ENCODE peak calls at places on chromosome 7, in six cellular contexts. F is left ventricle myocardium superior; S is activated CD4-positive, CD25-positive, alpha-beta regulatory T cell; N is H9; Q is A549; A is NCI-H460. T is an unnamed sample.

GRCh38 chr7:143882020-143882610 is 19.9 kb downstream of the TCAF1 start:
- DNase-seq in F (peak; percentile 84), S (no peak), N (peak; percentile 56), Q (no peak), A (no peak), T (peak; percentile 91)

GRCh38 chr7:156768698-156769472 is 124.1 kb downstream of the LMBR1 start:
- DNase-seq in F (no peak), S (no peak), N (no peak), Q (no peak), A (no peak), T (no peak)

GRCh38 chr7:133652547-133652946 is 399.7 kb downstream of the EXOC4 start:
- DNase-seq in F (no peak), S (no peak), N (no peak), Q (no peak), A (no peak), T (no peak)

GRCh38 chr7:111835066-111835465 is 272.8 kb upstream of the IMMP2L start:
- DNase-seq in F (no peak), S (no peak), N (no peak), Q (no peak), A (no peak), T (no peak)

GRCh38 chr7:50475340-50475739 is 25.2 kb upstream of the FIGNL1 start:
- DNase-seq in F (no peak), S (no peak), N (no peak), Q (no peak), A (no peak), T (peak; percentile 79)

GRCh38 chr7:74187915-74188675 is 13.9 kb downstream of the EIF4H start:
- DNase-seq in F (no peak), S (no peak), N (no peak), Q (no peak), A (peak; percentile 83), T (no peak)

GRCh38 chr7:48244902-48245301 is 73.6 kb downstream of the ABCA13 start:
- DNase-seq in F (no peak), S (no peak), N (no peak), Q (no peak), A (no peak), T (no peak)

GRCh38 chr7:131335639-131336400 is 8.1 kb downstream of the MKLN1 start:
- DNase-seq in F (no peak), S (no peak), N (no peak), Q (no peak), A (no peak), T (no peak)

GRCh38 chr7:99106869-99107268 is 37.0 kb downstream of the SMURF1 start:
- DNase-seq in F (no peak), S (no peak), N (no peak), Q (no peak), A (no peak), T (no peak)

GRCh38 chr7:113099284-113099919 is 12.8 kb upstream of the GPR85 start:
- DNase-seq in F (no peak), S (no peak), N (peak; percentile 40), Q (no peak), A (no peak), T (no peak)

GRCh38 chr7:103651558-103651957 is 205.6 kb upstream of the SLC26A5 start:
- DNase-seq in F (no peak), S (no peak), N (no peak), Q (no peak), A (no peak), T (no peak)

GRCh38 chr7:21887353-21887752 is 58.3 kb downstream of the CDCA7L start:
- DNase-seq in F (no peak), S (no peak), N (no peak), Q (no peak), A (no peak), T (no peak)

GRCh38 chr7:16078076-16078952 is 343.0 kb downstream of the CRPPA start:
- DNase-seq in F (no peak), S (no peak), N (no peak), Q (peak; percentile 20), A (peak; percentile 61), T (no peak)

GRCh38 chr7:155188821-155189599 is 108.7 kb upstream of the INSIG1 start:
- DNase-seq in F (no peak), S (no peak), N (no peak), Q (no peak), A (no peak), T (no peak)

GRCh38 chr7:99133766-99134564 is 9.9 kb downstream of the SMURF1 start:
- DNase-seq in F (no peak), S (no peak), N (no peak), Q (no peak), A (no peak), T (no peak)

GRCh38 chr7:106736508-106737201 is 75.7 kb upstream of the CCDC71L start:
- DNase-seq in F (no peak), S (peak; percentile 16), N (peak; percentile 66), Q (peak; percentile 32), A (peak; percentile 60), T (no peak)

GRCh38 chr7:33982425-33982786 is 77.1 kb downstream of the BMPER start:
- DNase-seq in F (no peak), S (no peak), N (no peak), Q (no peak), A (peak; percentile 68), T (no peak)

GRCh38 chr7:69550991-69551390 is 47.3 kb upstream of the AUTS2 start:
- DNase-seq in F (no peak), S (no peak), N (no peak), Q (no peak), A (no peak), T (no peak)

GRCh38 chr7:47153076-47153475 is 428.8 kb downstream of the TNS3 start:
- DNase-seq in F (no peak), S (no peak), N (no peak), Q (no peak), A (peak; percentile 75), T (no peak)

GRCh38 chr7:51300762-51301674 is 15.6 kb downstream of the COBL start:
- DNase-seq in F (no peak), S (no peak), N (no peak), Q (no peak), A (no peak), T (peak; percentile 79)

GRCh38 chr7:108459922-108460551 is 3.8 kb upstream of the NRCAM start:
- DNase-seq in F (no peak), S (no peak), N (no peak), Q (peak; percentile 55), A (peak; percentile 65), T (no peak)

GRCh38 chr7:74449809-74450397 is 3.8 kb upstream of the GTF2IRD1 start:
- DNase-seq in F (peak; percentile 29), S (peak; percentile 27), N (peak; percentile 91), Q (peak; percentile 76), A (peak; percentile 49), T (no peak)

GRCh38 chr7:114921636-114922150 is at the start of gene MDFIC:
- DNase-seq in F (peak; percentile 31), S (peak; percentile 3), N (peak; percentile 59), Q (peak; percentile 71), A (no peak), T (no peak)

GRCh38 chr7:2233876-2234275 is 1.1 kb upstream of the MAD1L1 start:
- DNase-seq in F (no peak), S (no peak), N (no peak), Q (no peak), A (no peak), T (no peak)

GRCh38 chr7:108376206-108376605 is 80.0 kb downstream of the NRCAM start:
- DNase-seq in F (no peak), S (no peak), N (no peak), Q (no peak), A (no peak), T (no peak)

GRCh38 chr7:48301201-48301600 is 129.9 kb downstream of the ABCA13 start:
- DNase-seq in F (no peak), S (no peak), N (no peak), Q (no peak), A (no peak), T (no peak)

GRCh38 chr7:70259497-70259896 is 661.2 kb downstream of the AUTS2 start:
- DNase-seq in F (peak; percentile 27), S (no peak), N (no peak), Q (no peak), A (no peak), T (no peak)

GRCh38 chr7:70355591-70356323 is 757.5 kb downstream of the AUTS2 start:
- DNase-seq in F (no peak), S (no peak), N (no peak), Q (no peak), A (no peak), T (no peak)

GRCh38 chr7:6453737-6454136 is 6.0 kb upstream of the DAGLB start:
- DNase-seq in F (no peak), S (no peak), N (no peak), Q (peak; percentile 74), A (no peak), T (no peak)

GRCh38 chr7:69808401-69808800 is 210.1 kb downstream of the AUTS2 start:
- DNase-seq in F (no peak), S (no peak), N (no peak), Q (no peak), A (no peak), T (no peak)

GRCh38 chr7:16745645-16746044 is 7.9 kb upstream of the TSPAN13 start:
- DNase-seq in F (no peak), S (no peak), N (no peak), Q (no peak), A (no peak), T (no peak)

GRCh38 chr7:150502519-150502918 is 12.2 kb upstream of the GIMAP7 start:
- DNase-seq in F (no peak), S (no peak), N (no peak), Q (no peak), A (no peak), T (no peak)

GRCh38 chr7:70585071-70585470 is 546.9 kb upstream of the GALNT17 start:
- DNase-seq in F (no peak), S (no peak), N (peak; percentile 76), Q (no peak), A (no peak), T (no peak)

GRCh38 chr7:150722403-150723065 is 6.1 kb downstream of the GIMAP1 start:
- DNase-seq in F (no peak), S (no peak), N (no peak), Q (no peak), A (no peak), T (no peak)

GRCh38 chr7:5064391-5065106 is 18.9 kb downstream of the RBAK start:
- DNase-seq in F (no peak), S (no peak), N (no peak), Q (no peak), A (no peak), T (no peak)

GRCh38 chr7:129739427-129739826 is 127.9 kb downstream of the NRF1 start:
- DNase-seq in F (peak; percentile 32), S (no peak), N (no peak), Q (no peak), A (no peak), T (no peak)

T was measured in esophagus muscularis mucosa.